ENCODE peak calls at places on chromosomes 16 and 17, in seven cellular contexts. W is D341Med; T is stimulated activated CD8-positive, alpha-beta memory T cell treated with anti-CD3 and anti-CD28 coated beads, Interleukin-12 subunit alpha, Interleukin-12 subunit beta, amount 100 ng/mL, for 4 hours; Q is omental fat pad; I is HT1080; L is stromal cell of bone marrow; H is fibroblast of the conjunctiva. A is an unnamed sample.
A peak's percentile ranks its signal among the peaks of the same experiment; 100 is the strongest.

GRCh38 chr17:50559674-50560184 is 786 bp upstream of the CACNA1G start:
- DNase-seq in H (no peak), T (no peak), Q (peak; percentile 42), L (peak; percentile 33), I (no peak), W (peak; percentile 87), A (peak; percentile 99)

GRCh38 chr17:37824534-37825485 is 80.0 kb upstream of the HNF1B start:
- DNase-seq in W (no peak), I (peak; percentile 97), Q (no peak), T (no peak), H (no peak), L (no peak), A (no peak)

GRCh38 chr17:60086822-60087591 is 8.3 kb upstream of the HEATR6 start:
- DNase-seq in I (no peak), W (no peak), L (no peak), H (no peak), T (no peak), Q (no peak), A (peak; percentile 22)

GRCh38 chr17:42459983-42460300 is 1.3 kb downstream of the ATP6V0A1 start:
- DNase-seq in I (peak; percentile 45), L (no peak), W (peak; percentile 43), T (no peak), Q (no peak), H (no peak), A (no peak)

GRCh38 chr17:21194688-21195087 is 19.3 kb downstream of the TMEM11 start:
- DNase-seq in W (no peak), Q (no peak), H (peak; percentile 68), L (no peak), T (no peak), I (no peak), A (no peak)

GRCh38 chr17:73536700-73537680 is 107.3 kb downstream of the SDK2 start:
- DNase-seq in W (peak; percentile 90), Q (no peak), H (no peak), L (no peak), T (no peak), I (no peak), A (peak; percentile 93)

GRCh38 chr16:2337431-2338296 is 2.9 kb downstream of the ABCA3 start:
- DNase-seq in W (no peak), L (no peak), H (no peak), I (no peak), Q (no peak), T (no peak), A (no peak)

GRCh38 chr16:65445313-65446260 is 323.7 kb upstream of the CDH11 start:
- DNase-seq in W (no peak), I (no peak), Q (no peak), H (no peak), L (peak; percentile 9), T (no peak), A (no peak)

GRCh38 chr17:40936976-40937375 is 470 bp downstream of the KRT23 start:
- DNase-seq in T (no peak), L (no peak), H (no peak), W (no peak), I (no peak), Q (no peak), A (no peak)

GRCh38 chr16:24801761-24802302 is 43.9 kb upstream of the SLC5A11 start:
- DNase-seq in I (no peak), W (no peak), T (no peak), Q (no peak), L (no peak), H (no peak), A (no peak)

GRCh38 chr16:72537684-72538083 is 365.7 kb upstream of the PMFBP1 start:
- DNase-seq in H (no peak), I (peak; percentile 77), W (no peak), Q (no peak), T (no peak), L (no peak), A (no peak)

GRCh38 chr16:31458073-31458834 is 1.0 kb upstream of the ARMC5 start:
- DNase-seq in Q (no peak), L (no peak), W (no peak), H (no peak), I (peak; percentile 56), T (peak; percentile 37), A (peak; percentile 46)

GRCh38 chr17:37124074-37124824 is 175.5 kb downstream of the AATF start:
- DNase-seq in I (no peak), T (no peak), Q (no peak), L (no peak), W (no peak), H (no peak), A (no peak)

GRCh38 chr16:27718136-27718766 is 168.3 kb downstream of the KATNIP start:
- DNase-seq in H (no peak), Q (no peak), L (no peak), W (no peak), I (no peak), T (no peak), A (no peak)

GRCh38 chr17:20267459-20267842 is 199.9 kb downstream of the LGALS9B start:
- DNase-seq in L (no peak), Q (no peak), W (no peak), T (no peak), H (no peak), I (peak; percentile 11), A (no peak)

GRCh38 chr16:66205287-66206167 is 161.0 kb upstream of the CDH5 start:
- DNase-seq in H (no peak), L (peak; percentile 45), W (no peak), I (no peak), Q (no peak), T (no peak), A (no peak)

GRCh38 chr16:16992986-16993783 is 477.6 kb downstream of the XYLT1 start:
- DNase-seq in T (no peak), I (peak; percentile 6), L (no peak), W (no peak), Q (no peak), H (no peak), A (no peak)

GRCh38 chr17:82175166-82175565 is 37.5 kb downstream of the CCDC57 start:
- DNase-seq in H (no peak), W (no peak), Q (no peak), L (no peak), T (no peak), I (no peak), A (no peak)

GRCh38 chr16:17409894-17410293 is 60.9 kb downstream of the XYLT1 start:
- DNase-seq in I (no peak), L (no peak), T (no peak), W (no peak), H (no peak), Q (no peak), A (peak; percentile 14)

GRCh38 chr16:17556276-17557052 is 85.7 kb upstream of the XYLT1 start:
- DNase-seq in W (peak; percentile 49), T (no peak), H (no peak), Q (no peak), L (no peak), I (peak; percentile 16), A (peak; percentile 14)

GRCh38 chr17:46983782-46984181 is 4.7 kb upstream of the RPRML start:
- DNase-seq in T (no peak), Q (no peak), I (no peak), W (no peak), H (no peak), L (no peak), A (peak; percentile 32)

GRCh38 chr17:19738757-19739156 is 9.3 kb downstream of the ALDH3A1 start:
- DNase-seq in L (no peak), I (no peak), H (no peak), Q (no peak), T (no peak), W (no peak), A (no peak)

GRCh38 chr16:54817432-54817831 is 113.2 kb upstream of the IRX5 start:
- DNase-seq in W (peak; percentile 46), H (peak; percentile 23), Q (no peak), I (peak; percentile 11), L (peak; percentile 36), T (no peak), A (peak; percentile 19)

GRCh38 chr17:77859035-77859360 is 99.5 kb upstream of the TNRC6C start:
- DNase-seq in T (no peak), Q (no peak), W (no peak), I (no peak), H (no peak), L (no peak), A (no peak)

GRCh38 chr16:84614914-84615813 is 2.7 kb downstream of the COTL1 start:
- DNase-seq in Q (no peak), L (no peak), I (no peak), H (no peak), W (no peak), T (no peak), A (no peak)

GRCh38 chr16:85583491-85584181 is 29.5 kb upstream of the GSE1 start:
- DNase-seq in H (no peak), Q (no peak), I (no peak), L (no peak), W (no peak), T (no peak), A (no peak)

A was measured in WERI-Rb-1.